ENCODE peak calls at places on chromosomes 12 and 14, in seven cellular contexts. One of them, this sample, is unnamed.
A peak's percentile ranks its signal among the peaks of the same experiment; 100 is the strongest.

GRCh38 chr12:125540580-125541204 is 475.5 kb downstream of the AACS start:
- DNase-seq in A549: no peak
- DNase-seq in K562: no peak
- DNase-seq in stomach: no peak
- DNase-seq in tibial nerve: no peak
- DNase-seq in upper lobe of left lung: no peak
- DNase-seq in transverse colon: no peak
- DNase-seq in this sample: no peak

GRCh38 chr12:16324772-16325171 is 22.7 kb upstream of the MGST1 start:
- DNase-seq in A549: no peak
- DNase-seq in transverse colon: no peak
- DNase-seq in stomach: no peak
- DNase-seq in K562: no peak
- DNase-seq in upper lobe of left lung: no peak
- DNase-seq in tibial nerve: no peak
- DNase-seq in this sample: no peak

GRCh38 chr12:31732926-31733548 is 4.2 kb upstream of the AMN1 start:
- DNase-seq in upper lobe of left lung: no peak
- DNase-seq in stomach: no peak
- DNase-seq in tibial nerve: no peak
- DNase-seq in transverse colon: no peak
- DNase-seq in K562: peak; percentile 62
- DNase-seq in A549: peak; percentile 96
- DNase-seq in this sample: no peak

GRCh38 chr12:20800160-20800559 is 10.3 kb upstream of the SLCO1B3 start:
- DNase-seq in tibial nerve: no peak
- DNase-seq in upper lobe of left lung: no peak
- DNase-seq in transverse colon: no peak
- DNase-seq in K562: no peak
- DNase-seq in stomach: no peak
- DNase-seq in A549: no peak
- DNase-seq in this sample: no peak

GRCh38 chr14:91911474-91912032 is 35.9 kb downstream of the FBLN5 start:
- DNase-seq in stomach: peak; percentile 43
- DNase-seq in upper lobe of left lung: peak; percentile 47
- DNase-seq in transverse colon: peak; percentile 37
- DNase-seq in A549: peak; percentile 68
- DNase-seq in tibial nerve: no peak
- DNase-seq in K562: peak; percentile 42
- DNase-seq in this sample: no peak

GRCh38 chr12:88448337-88448944 is 131.8 kb downstream of the KITLG start:
- DNase-seq in tibial nerve: no peak
- DNase-seq in upper lobe of left lung: no peak
- DNase-seq in K562: no peak
- DNase-seq in stomach: peak; percentile 41
- DNase-seq in transverse colon: no peak
- DNase-seq in A549: no peak
- DNase-seq in this sample: no peak

GRCh38 chr14:23441076-23441475 is 5.6 kb upstream of the MYH7 start:
- DNase-seq in A549: no peak
- DNase-seq in transverse colon: no peak
- DNase-seq in stomach: no peak
- DNase-seq in tibial nerve: no peak
- DNase-seq in upper lobe of left lung: no peak
- DNase-seq in K562: peak; percentile 27
- DNase-seq in this sample: no peak

GRCh38 chr12:47800582-47800981 is 19.1 kb downstream of the HDAC7 start:
- DNase-seq in transverse colon: no peak
- DNase-seq in tibial nerve: no peak
- DNase-seq in K562: no peak
- DNase-seq in stomach: no peak
- DNase-seq in A549: no peak
- DNase-seq in upper lobe of left lung: no peak
- DNase-seq in this sample: no peak

GRCh38 chr14:32078030-32078793 is 1.1 kb downstream of the ARHGAP5 start:
- DNase-seq in tibial nerve: no peak
- DNase-seq in upper lobe of left lung: peak; percentile 42
- DNase-seq in transverse colon: peak; percentile 43
- DNase-seq in A549: peak; percentile 49
- DNase-seq in stomach: peak; percentile 46
- DNase-seq in K562: peak; percentile 31
- DNase-seq in this sample: no peak

DNA sequence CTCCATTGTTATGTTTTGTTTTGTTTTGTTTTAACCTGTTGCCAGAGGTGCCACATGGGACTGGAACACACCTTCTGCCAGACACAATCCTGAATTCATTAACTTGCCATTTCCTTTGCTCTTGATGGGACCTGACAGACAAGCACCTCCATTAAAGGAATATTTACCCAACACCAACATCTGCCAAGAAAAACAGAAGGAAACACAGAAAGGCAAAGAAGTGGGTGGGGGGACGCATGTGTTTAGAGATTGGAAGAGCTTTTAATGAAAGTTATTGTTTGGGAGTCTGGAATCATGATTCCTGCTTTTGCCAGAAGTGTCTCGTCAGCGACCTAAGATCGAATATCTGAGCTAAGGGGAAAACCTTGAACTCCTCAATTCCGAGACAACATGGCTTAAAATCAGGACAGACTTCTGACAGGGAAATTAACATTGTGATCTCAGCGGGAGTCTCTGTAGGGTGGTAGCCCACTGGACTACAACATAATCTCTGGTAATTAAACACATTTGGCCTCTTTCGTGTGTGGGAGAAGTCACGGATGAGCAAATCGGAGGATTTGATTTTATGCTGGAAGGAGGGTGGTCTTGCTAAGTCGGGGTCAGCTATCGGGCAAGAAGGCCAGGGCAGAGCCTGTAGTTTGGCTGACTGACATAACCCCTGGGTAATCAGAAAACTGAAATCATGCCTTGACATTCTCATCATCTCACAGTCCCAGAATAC is 210.3 kb upstream of the FAR2 start:
- DNase-seq in A549: no peak
- DNase-seq in stomach: no peak
- DNase-seq in tibial nerve: no peak
- DNase-seq in K562: no peak
- DNase-seq in transverse colon: no peak
- DNase-seq in upper lobe of left lung: no peak
- DNase-seq in this sample: no peak
- TF ChIP-seq CTCF in A549: no peak
- TF ChIP-seq CTCF in stomach: no peak
- TF ChIP-seq CTCF in tibial nerve: no peak
- TF ChIP-seq CTCF in K562: no peak
- TF ChIP-seq CTCF in transverse colon: no peak
- TF ChIP-seq CTCF in upper lobe of left lung: no peak
- TF ChIP-seq CTCF in this sample: no peak

DNA sequence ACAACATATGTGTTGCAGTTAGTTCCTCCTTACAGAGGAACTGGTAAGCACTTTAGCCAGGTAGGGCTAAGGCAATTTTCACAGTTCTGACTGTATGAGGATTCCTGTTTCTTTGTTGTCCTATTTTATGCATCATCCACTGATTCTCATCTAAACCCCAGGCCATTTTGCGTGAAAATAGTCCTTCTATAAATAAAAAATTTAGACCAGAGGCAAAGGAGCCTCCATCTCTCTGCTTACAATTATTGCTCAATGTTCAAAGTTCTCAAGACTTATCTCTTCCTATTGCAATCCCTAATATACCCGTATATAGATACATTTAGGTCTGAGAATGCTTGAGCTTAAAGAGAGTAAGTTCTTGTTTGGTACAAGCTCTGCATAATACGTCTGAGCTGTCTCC is 580.7 kb downstream of the DIO2 start:
- DNase-seq in stomach: no peak
- DNase-seq in K562: no peak
- DNase-seq in A549: no peak
- DNase-seq in transverse colon: no peak
- DNase-seq in upper lobe of left lung: no peak
- DNase-seq in tibial nerve: no peak
- DNase-seq in this sample: no peak
- TF ChIP-seq EP300 in stomach: no peak
- TF ChIP-seq EP300 in K562: no peak
- TF ChIP-seq EP300 in A549: no peak
- TF ChIP-seq EP300 in transverse colon: no peak
- TF ChIP-seq EP300 in upper lobe of left lung: no peak
- TF ChIP-seq EP300 in tibial nerve: no peak
- TF ChIP-seq EP300 in this sample: no peak

GRCh38 chr14:38255673-38256357 is at the start of gene CLEC14A:
- DNase-seq in A549: no peak
- DNase-seq in tibial nerve: peak; percentile 29
- DNase-seq in stomach: no peak
- DNase-seq in upper lobe of left lung: no peak
- DNase-seq in K562: no peak
- DNase-seq in transverse colon: no peak
- DNase-seq in this sample: peak; percentile 31
- TF ChIP-seq POLR2A in A549: no peak
- TF ChIP-seq POLR2A in tibial nerve: no peak
- TF ChIP-seq POLR2A in stomach: no peak
- TF ChIP-seq POLR2A in upper lobe of left lung: no peak
- TF ChIP-seq POLR2A in K562: no peak
- TF ChIP-seq POLR2A in transverse colon: no peak
- TF ChIP-seq POLR2A in this sample: no peak

GRCh38 chr12:49892732-49893317 is 10.9 kb downstream of the FAIM2 start:
- DNase-seq in transverse colon: no peak
- DNase-seq in upper lobe of left lung: no peak
- DNase-seq in K562: no peak
- DNase-seq in A549: no peak
- DNase-seq in tibial nerve: no peak
- DNase-seq in stomach: no peak
- DNase-seq in this sample: no peak

GRCh38 chr12:49897276-49897675 is 6.4 kb downstream of the FAIM2 start:
- DNase-seq in A549: no peak
- DNase-seq in tibial nerve: no peak
- DNase-seq in upper lobe of left lung: no peak
- DNase-seq in transverse colon: no peak
- DNase-seq in K562: no peak
- DNase-seq in stomach: no peak
- DNase-seq in this sample: no peak

GRCh38 chr12:49894754-49895153 is 8.9 kb downstream of the FAIM2 start:
- DNase-seq in stomach: no peak
- DNase-seq in transverse colon: no peak
- DNase-seq in tibial nerve: no peak
- DNase-seq in upper lobe of left lung: no peak
- DNase-seq in K562: no peak
- DNase-seq in A549: no peak
- DNase-seq in this sample: no peak

GRCh38 chr12:49893753-49894752 is 9.6 kb downstream of the FAIM2 start:
- DNase-seq in upper lobe of left lung: no peak
- DNase-seq in tibial nerve: no peak
- DNase-seq in stomach: peak; percentile 71
- DNase-seq in K562: no peak
- DNase-seq in transverse colon: no peak
- DNase-seq in A549: peak; percentile 68
- DNase-seq in this sample: no peak

DNA sequence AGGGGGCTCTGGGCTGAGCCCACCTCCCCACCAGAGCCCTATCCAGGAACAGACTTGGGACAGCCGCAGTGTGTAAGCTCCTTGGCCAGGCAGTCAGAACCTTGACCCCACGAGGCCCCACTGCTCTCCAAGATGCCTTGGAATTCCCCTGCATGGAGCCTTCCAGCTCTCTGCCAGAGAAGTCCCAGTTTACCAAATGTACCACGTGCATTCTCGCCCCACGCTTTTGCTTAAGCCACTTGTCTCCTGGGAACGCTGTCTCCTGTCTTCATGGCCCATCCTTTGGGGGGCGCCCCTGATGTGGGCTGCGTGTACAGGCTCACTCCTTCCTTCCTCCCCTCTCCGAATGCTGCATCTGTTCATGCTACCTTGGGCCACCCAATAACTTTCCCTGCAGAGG is 7.9 kb downstream of the FAIM2 start:
- DNase-seq in transverse colon: no peak
- DNase-seq in tibial nerve: no peak
- DNase-seq in A549: no peak
- DNase-seq in stomach: no peak
- DNase-seq in K562: no peak
- DNase-seq in upper lobe of left lung: no peak
- DNase-seq in this sample: peak; percentile 40
- TF ChIP-seq CTCF in transverse colon: no peak
- TF ChIP-seq CTCF in tibial nerve: no peak
- TF ChIP-seq CTCF in A549: no peak
- TF ChIP-seq CTCF in stomach: no peak
- TF ChIP-seq CTCF in K562: no peak
- TF ChIP-seq CTCF in upper lobe of left lung: no peak
- TF ChIP-seq CTCF in this sample: no peak

GRCh38 chr12:55831407-55831880 is 2.1 kb upstream of the DNAJC14 start:
- DNase-seq in tibial nerve: no peak
- DNase-seq in transverse colon: no peak
- DNase-seq in stomach: no peak
- DNase-seq in K562: no peak
- DNase-seq in A549: no peak
- DNase-seq in upper lobe of left lung: no peak
- DNase-seq in this sample: no peak

GRCh38 chr12:55828357-55828756 is 1.0 kb downstream of the DNAJC14 start:
- DNase-seq in transverse colon: no peak
- DNase-seq in upper lobe of left lung: no peak
- DNase-seq in tibial nerve: no peak
- DNase-seq in A549: no peak
- DNase-seq in K562: no peak
- DNase-seq in stomach: no peak
- DNase-seq in this sample: peak; percentile 57

GRCh38 chr12:55830601-55831406 is 1.4 kb upstream of the DNAJC14 start:
- DNase-seq in upper lobe of left lung: peak; percentile 65
- DNase-seq in tibial nerve: peak; percentile 80
- DNase-seq in A549: peak; percentile 48
- DNase-seq in stomach: peak; percentile 67
- DNase-seq in K562: peak; percentile 76
- DNase-seq in transverse colon: peak; percentile 84
- DNase-seq in this sample: peak; percentile 83

GRCh38 chr12:55827806-55828205 is 1.6 kb downstream of the DNAJC14 start:
- DNase-seq in tibial nerve: no peak
- DNase-seq in transverse colon: no peak
- DNase-seq in stomach: no peak
- DNase-seq in A549: no peak
- DNase-seq in upper lobe of left lung: no peak
- DNase-seq in K562: no peak
- DNase-seq in this sample: no peak

DNA sequence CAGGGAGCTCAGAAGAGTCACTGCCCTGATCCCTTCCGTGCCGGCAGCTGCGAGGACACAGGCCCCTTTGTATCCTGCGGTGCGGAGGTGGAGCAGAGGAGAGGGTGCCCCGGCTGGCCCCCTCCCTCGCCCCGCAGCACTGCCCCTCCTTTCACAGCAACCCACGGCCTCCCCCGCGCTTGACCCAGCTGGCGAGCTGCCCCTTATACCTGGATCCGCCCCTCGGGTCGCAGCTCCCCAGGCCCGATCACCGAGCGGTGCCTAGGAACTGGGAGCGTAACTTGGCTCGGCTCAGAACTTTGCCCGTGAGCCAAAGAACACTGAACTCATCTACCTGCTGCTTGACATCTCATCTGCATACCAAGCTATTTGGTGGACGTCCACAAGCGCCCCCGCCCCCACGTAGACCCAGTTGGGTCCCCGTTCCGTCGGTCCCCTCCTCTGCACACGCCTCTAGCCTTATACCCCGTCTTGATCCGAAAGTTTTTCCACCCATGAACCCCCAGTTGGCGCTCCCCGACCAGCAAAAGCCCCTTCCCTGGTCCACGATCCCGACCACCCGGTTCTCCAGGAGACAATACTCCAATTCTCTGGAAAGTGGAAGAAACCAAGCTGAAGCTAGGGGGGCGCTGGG is 697 bp upstream of the DNAJC14 start:
- DNase-seq in upper lobe of left lung: peak; percentile 60
- DNase-seq in K562: peak; percentile 60
- DNase-seq in transverse colon: peak; percentile 64
- DNase-seq in stomach: peak; percentile 58
- DNase-seq in A549: peak; percentile 23
- DNase-seq in tibial nerve: no peak
- DNase-seq in this sample: peak; percentile 72
- TF ChIP-seq EP300 in upper lobe of left lung: no peak
- TF ChIP-seq EP300 in K562: no peak
- TF ChIP-seq EP300 in transverse colon: no peak
- TF ChIP-seq EP300 in stomach: no peak
- TF ChIP-seq EP300 in A549: no peak
- TF ChIP-seq EP300 in tibial nerve: no peak
- TF ChIP-seq EP300 in this sample: no peak